ENCODE peak calls at places on chromosomes 13 and 19, in seven cellular contexts. S is heart left ventricle; J is activated CD8-positive, alpha-beta T cell treated with anti-CD3 and anti-CD28 coated beads for 36 hours; T is natural killer cell; P is foreskin keratinocyte; U is activated naive CD4-positive, alpha-beta T cell treated with anti-CD3 and anti-CD28 coated beads, Interleukin-2, amount 50 U/mL, for 72 hours; Q is stimulated activated naive CD8-positive, alpha-beta T cell treated with anti-CD3 and anti-CD28 coated beads, Interleukin-15, amount 100 ng/mL, for 72 hours. D is an unnamed sample.

GRCh38 chr19:3783660-3784584 is 2.3 kb downstream of the MATK start:
- ATAC-seq in S (peak), J (peak), P (peak), U (no peak), T (peak), Q (peak), D (peak)

GRCh38 chr19:54100560-54100959 is at the start of gene OSCAR:
- ATAC-seq in Q (no peak), S (no peak), P (no peak), U (no peak), J (no peak), T (no peak), D (no peak)

GRCh38 chr13:23758783-23759527 is 130.2 kb downstream of the MIPEP start:
- ATAC-seq in Q (peak), J (no peak), T (peak), U (no peak), P (no peak), S (peak), D (peak)

GRCh38 chr19:39183100-39183499 is 13.7 kb upstream of the NCCRP1 start:
- ATAC-seq in Q (no peak), T (no peak), U (no peak), J (no peak), S (no peak), P (no peak), D (peak)

GRCh38 chr13:80504453-80504852 is 163.5 kb upstream of the SPRY2 start:
- ATAC-seq in Q (no peak), U (no peak), J (no peak), T (no peak), P (no peak), S (peak), D (no peak)

GRCh38 chr13:78603240-78603947 is at the start of gene POU4F1:
- ATAC-seq in J (peak), P (peak), T (peak), Q (peak), S (peak), U (peak), D (peak)

GRCh38 chr13:36418022-36418805 is 14.1 kb upstream of the CCNA1 start:
- ATAC-seq in J (peak), S (no peak), U (peak), P (peak), T (peak), Q (peak), D (no peak)

GRCh38 chr13:44819245-44819644 is 170.0 kb downstream of the NUFIP1 start:
- ATAC-seq in T (no peak), S (no peak), U (peak), P (peak), J (peak), Q (peak), D (no peak)

GRCh38 chr13:33204130-33204927 is 81.2 kb downstream of the STARD13 start:
- ATAC-seq in J (no peak), T (no peak), U (peak), S (peak), Q (peak), P (no peak), D (no peak)

GRCh38 chr19:23482829-23483228 is 87.6 kb upstream of the ZNF91 start:
- ATAC-seq in Q (no peak), U (no peak), T (no peak), J (no peak), P (no peak), S (no peak), D (no peak)

GRCh38 chr13:20473139-20473538 is 52.5 kb downstream of the CRYL1 start:
- ATAC-seq in U (no peak), T (no peak), J (no peak), P (no peak), Q (no peak), S (no peak), D (no peak)

GRCh38 chr13:46551410-46552301 is 1.3 kb upstream of the LRCH1 start:
- ATAC-seq in S (peak), P (peak), J (no peak), Q (no peak), U (no peak), T (no peak), D (peak)

GRCh38 chr19:20051841-20052768 is 12.8 kb upstream of the ZNF682 start:
- ATAC-seq in Q (peak), P (peak), J (peak), T (peak), U (peak), S (peak), D (peak)

GRCh38 chr19:5738423-5738822 is 18.0 kb downstream of the CATSPERD start:
- ATAC-seq in J (no peak), Q (no peak), U (no peak), S (no peak), P (peak), T (no peak), D (peak)

GRCh38 chr13:41811588-41812021 is 149.3 kb downstream of the VWA8 start:
- ATAC-seq in Q (no peak), J (no peak), U (no peak), P (no peak), S (peak), T (peak), D (no peak)

GRCh38 chr19:54388001-54388802 is 23.5 kb upstream of the LAIR1 start:
- ATAC-seq in T (peak), P (no peak), S (peak), U (peak), J (peak), Q (peak), D (no peak)

GRCh38 chr19:18253716-18254115 is 20.5 kb downstream of the IQCN start:
- ATAC-seq in S (peak), J (no peak), T (no peak), P (peak), Q (no peak), U (no peak), D (peak)

GRCh38 chr19:39917561-39918182 is 16.8 kb downstream of the FCGBP start:
- ATAC-seq in Q (no peak), P (no peak), S (no peak), U (no peak), T (no peak), J (no peak), D (peak)

GRCh38 chr19:46791944-46792343 is 3.5 kb upstream of the SLC1A5 start:
- ATAC-seq in T (no peak), S (no peak), U (no peak), P (no peak), J (peak), Q (no peak), D (no peak)

GRCh38 chr19:42053037-42053935 is 16.7 kb downstream of the GRIK5 start:
- ATAC-seq in S (no peak), J (no peak), P (no peak), T (no peak), Q (no peak), U (no peak), D (peak)

GRCh38 chr19:10000171-10000826 is 10.0 kb downstream of the COL5A3 start:
- ATAC-seq in J (peak), T (peak), S (no peak), Q (peak), P (no peak), U (peak), D (no peak)

GRCh38 chr19:35000338-35000646 is 169 bp downstream of the GRAMD1A start:
- ATAC-seq in T (no peak), J (no peak), S (no peak), P (no peak), Q (peak), U (no peak), D (no peak)

GRCh38 chr13:29140277-29140676 is 320.1 kb downstream of the MTUS2 start:
- ATAC-seq in U (no peak), P (no peak), J (no peak), T (no peak), S (peak), Q (no peak), D (no peak)

GRCh38 chr19:18373407-18373891 is 12.5 kb upstream of the GDF15 start:
- ATAC-seq in U (no peak), J (no peak), T (no peak), S (no peak), P (no peak), Q (no peak), D (no peak)

GRCh38 chr13:95605426-95606125 is 38.9 kb downstream of the DZIP1 start:
- ATAC-seq in Q (no peak), J (no peak), P (no peak), S (no peak), U (no peak), T (no peak), D (no peak)

GRCh38 chr13:57918913-57919312 is 287.4 kb downstream of the PCDH17 start:
- ATAC-seq in P (no peak), Q (no peak), T (no peak), J (no peak), U (no peak), S (no peak), D (no peak)

GRCh38 chr19:7746903-7747884 is at the start of gene CD209:
- ATAC-seq in T (no peak), S (no peak), U (no peak), J (no peak), P (no peak), Q (no peak), D (no peak)

GRCh38 chr19:17376935-17377600 is at the start of gene PLVAP:
- ATAC-seq in U (no peak), J (no peak), Q (no peak), S (peak), P (no peak), T (no peak), D (peak)

GRCh38 chr19:17539288-17540117 is 15.9 kb upstream of the COLGALT1 start:
- ATAC-seq in P (peak), S (peak), Q (peak), T (peak), U (peak), J (peak), D (peak)

GRCh38 chr13:40446365-40446764 is 220.1 kb downstream of the FOXO1 start:
- ATAC-seq in P (no peak), S (peak), T (no peak), U (no peak), J (no peak), Q (no peak), D (no peak)

GRCh38 chr19:10546817-10547216 is 3.1 kb downstream of the ATG4D start:
- ATAC-seq in Q (no peak), T (no peak), U (no peak), J (no peak), P (no peak), S (no peak), D (no peak)

GRCh38 chr13:114078501-114079451 is 53.6 kb downstream of the RASA3 start:
- ATAC-seq in S (peak), J (peak), Q (peak), U (peak), T (peak), P (peak), D (peak)

GRCh38 chr19:44260343-44260681 is 626 bp downstream of the ZNF233 start:
- ATAC-seq in P (peak), T (no peak), Q (no peak), S (peak), U (no peak), J (no peak), D (peak)